ENCODE peak calls at places on chromosomes 1 and 21, in ten cellular contexts. One of them, this sample, is unnamed.

GRCh38 chr1:16019580-16020277 is 1.9 kb upstream of the HSPB7 start:
- DNase-seq in GM10248: no peak
- DNase-seq in PC-3: no peak
- DNase-seq in prostate gland: no peak
- DNase-seq in omental fat pad: no peak
- DNase-seq in neural crest cell: no peak
- DNase-seq in upper lobe of right lung: no peak
- DNase-seq in astrocyte of the cerebellum: no peak
- DNase-seq in A549: no peak
- DNase-seq in epithelial cell of esophagus: no peak
- DNase-seq in this sample: no peak

GRCh38 chr1:39833121-39833520 is 44.5 kb upstream of the BMP8B start:
- DNase-seq in GM10248: no peak
- DNase-seq in PC-3: no peak
- DNase-seq in prostate gland: no peak
- DNase-seq in omental fat pad: no peak
- DNase-seq in neural crest cell: no peak
- DNase-seq in upper lobe of right lung: no peak
- DNase-seq in astrocyte of the cerebellum: no peak
- DNase-seq in A549: no peak
- DNase-seq in epithelial cell of esophagus: no peak
- DNase-seq in this sample: no peak

GRCh38 chr1:109910963-109911798 is 532 bp downstream of the CSF1 start:
- DNase-seq in GM10248: peak
- DNase-seq in PC-3: no peak
- DNase-seq in prostate gland: no peak
- DNase-seq in omental fat pad: no peak
- DNase-seq in neural crest cell: peak
- DNase-seq in upper lobe of right lung: no peak
- DNase-seq in astrocyte of the cerebellum: no peak
- DNase-seq in A549: no peak
- DNase-seq in epithelial cell of esophagus: no peak
- DNase-seq in this sample: peak

GRCh38 chr1:19682257-19682656 is 17.6 kb downstream of the HTR6 start:
- DNase-seq in GM10248: no peak
- DNase-seq in PC-3: peak
- DNase-seq in prostate gland: no peak
- DNase-seq in omental fat pad: no peak
- DNase-seq in neural crest cell: no peak
- DNase-seq in upper lobe of right lung: no peak
- DNase-seq in astrocyte of the cerebellum: peak
- DNase-seq in A549: no peak
- DNase-seq in epithelial cell of esophagus: peak
- DNase-seq in this sample: no peak

GRCh38 chr1:24673336-24673735 is 30.2 kb downstream of the SRRM1 start:
- DNase-seq in GM10248: no peak
- DNase-seq in PC-3: no peak
- DNase-seq in prostate gland: no peak
- DNase-seq in omental fat pad: no peak
- DNase-seq in neural crest cell: no peak
- DNase-seq in upper lobe of right lung: no peak
- DNase-seq in astrocyte of the cerebellum: no peak
- DNase-seq in A549: no peak
- DNase-seq in epithelial cell of esophagus: peak
- DNase-seq in this sample: no peak

GRCh38 chr1:242081446-242081845 is 82.5 kb upstream of the MAP1LC3C start:
- DNase-seq in GM10248: no peak
- DNase-seq in PC-3: no peak
- DNase-seq in prostate gland: no peak
- DNase-seq in omental fat pad: no peak
- DNase-seq in neural crest cell: no peak
- DNase-seq in upper lobe of right lung: no peak
- DNase-seq in astrocyte of the cerebellum: peak
- DNase-seq in A549: no peak
- DNase-seq in epithelial cell of esophagus: no peak
- DNase-seq in this sample: no peak

GRCh38 chr1:200699871-200700270 is 30.2 kb upstream of the DDX59 start:
- DNase-seq in GM10248: no peak
- DNase-seq in PC-3: no peak
- DNase-seq in prostate gland: no peak
- DNase-seq in omental fat pad: no peak
- DNase-seq in neural crest cell: no peak
- DNase-seq in upper lobe of right lung: no peak
- DNase-seq in astrocyte of the cerebellum: peak
- DNase-seq in A549: peak
- DNase-seq in epithelial cell of esophagus: no peak
- DNase-seq in this sample: no peak

GRCh38 chr1:115976900-115977480 is 677 bp downstream of the SLC22A15 start:
- DNase-seq in GM10248: no peak
- DNase-seq in PC-3: peak
- DNase-seq in prostate gland: no peak
- DNase-seq in omental fat pad: no peak
- DNase-seq in neural crest cell: no peak
- DNase-seq in upper lobe of right lung: no peak
- DNase-seq in astrocyte of the cerebellum: no peak
- DNase-seq in A549: no peak
- DNase-seq in epithelial cell of esophagus: peak
- DNase-seq in this sample: no peak

GRCh38 chr1:207869859-207870258 is 41.1 kb downstream of the CD34 start:
- DNase-seq in GM10248: no peak
- DNase-seq in PC-3: no peak
- DNase-seq in prostate gland: no peak
- DNase-seq in omental fat pad: no peak
- DNase-seq in neural crest cell: no peak
- DNase-seq in upper lobe of right lung: no peak
- DNase-seq in astrocyte of the cerebellum: no peak
- DNase-seq in A549: no peak
- DNase-seq in epithelial cell of esophagus: no peak
- DNase-seq in this sample: no peak

GRCh38 chr1:42358791-42359190 is 21.8 kb upstream of the RIMKLA start:
- DNase-seq in GM10248: peak
- DNase-seq in PC-3: no peak
- DNase-seq in prostate gland: no peak
- DNase-seq in omental fat pad: no peak
- DNase-seq in neural crest cell: no peak
- DNase-seq in upper lobe of right lung: no peak
- DNase-seq in astrocyte of the cerebellum: no peak
- DNase-seq in A549: no peak
- DNase-seq in epithelial cell of esophagus: no peak
- DNase-seq in this sample: peak

GRCh38 chr1:6359568-6360496 is 33.7 kb downstream of the ACOT7 start:
- DNase-seq in GM10248: peak
- DNase-seq in PC-3: no peak
- DNase-seq in prostate gland: peak
- DNase-seq in omental fat pad: no peak
- DNase-seq in neural crest cell: no peak
- DNase-seq in upper lobe of right lung: peak
- DNase-seq in astrocyte of the cerebellum: no peak
- DNase-seq in A549: peak
- DNase-seq in epithelial cell of esophagus: peak
- DNase-seq in this sample: peak

GRCh38 chr1:244050835-244051444 is at the start of gene ZBTB18:
- DNase-seq in GM10248: no peak
- DNase-seq in PC-3: peak
- DNase-seq in prostate gland: no peak
- DNase-seq in omental fat pad: no peak
- DNase-seq in neural crest cell: no peak
- DNase-seq in upper lobe of right lung: no peak
- DNase-seq in astrocyte of the cerebellum: peak
- DNase-seq in A549: no peak
- DNase-seq in epithelial cell of esophagus: no peak
- DNase-seq in this sample: no peak

GRCh38 chr21:34906401-34906800 is 142.7 kb downstream of the RUNX1 start:
- DNase-seq in GM10248: no peak
- DNase-seq in PC-3: no peak
- DNase-seq in prostate gland: no peak
- DNase-seq in omental fat pad: no peak
- DNase-seq in neural crest cell: no peak
- DNase-seq in upper lobe of right lung: no peak
- DNase-seq in astrocyte of the cerebellum: no peak
- DNase-seq in A549: no peak
- DNase-seq in epithelial cell of esophagus: no peak
- DNase-seq in this sample: no peak

DNA sequence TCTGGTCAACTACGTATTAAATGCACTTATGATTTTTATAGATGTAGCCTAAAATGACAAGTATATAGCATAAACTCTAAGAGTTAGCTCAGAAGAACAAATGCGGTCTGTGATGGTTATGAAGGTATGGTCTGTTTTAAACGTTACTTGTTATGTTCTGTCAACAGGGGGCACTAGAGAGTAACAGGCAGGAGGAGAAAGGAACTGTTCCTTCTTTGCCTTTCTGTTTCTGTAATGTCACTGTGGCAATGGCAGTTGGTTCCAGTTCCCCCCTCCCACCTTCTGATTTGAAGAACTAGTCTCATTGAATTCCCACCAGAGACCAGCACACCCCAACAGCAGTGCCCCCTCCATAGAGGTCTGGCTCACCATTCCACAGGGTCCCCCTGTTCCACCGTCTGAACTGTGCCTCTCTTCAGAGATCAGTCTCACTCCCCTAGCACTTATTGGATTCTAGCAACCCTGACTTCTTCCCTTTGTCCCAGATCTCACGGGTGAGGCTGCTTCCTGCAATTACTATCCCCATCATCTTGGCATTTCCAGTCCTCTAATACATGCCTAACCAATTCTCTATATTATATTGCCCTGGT is 14.0 kb downstream of the KRTAP24-1 start:
- DNase-seq in GM10248: no peak
- DNase-seq in PC-3: peak
- DNase-seq in prostate gland: no peak
- DNase-seq in omental fat pad: no peak
- DNase-seq in neural crest cell: no peak
- DNase-seq in upper lobe of right lung: no peak
- DNase-seq in astrocyte of the cerebellum: no peak
- DNase-seq in A549: no peak
- DNase-seq in epithelial cell of esophagus: peak
- DNase-seq in this sample: no peak
- TF ChIP-seq CTCF in GM10248: no peak
- TF ChIP-seq CTCF in PC-3: peak
- TF ChIP-seq CTCF in prostate gland: no peak
- TF ChIP-seq CTCF in omental fat pad: no peak
- TF ChIP-seq CTCF in neural crest cell: peak
- TF ChIP-seq CTCF in upper lobe of right lung: no peak
- TF ChIP-seq CTCF in astrocyte of the cerebellum: peak
- TF ChIP-seq CTCF in A549: no peak
- TF ChIP-seq CTCF in epithelial cell of esophagus: peak
- TF ChIP-seq CTCF in this sample: no peak

DNA sequence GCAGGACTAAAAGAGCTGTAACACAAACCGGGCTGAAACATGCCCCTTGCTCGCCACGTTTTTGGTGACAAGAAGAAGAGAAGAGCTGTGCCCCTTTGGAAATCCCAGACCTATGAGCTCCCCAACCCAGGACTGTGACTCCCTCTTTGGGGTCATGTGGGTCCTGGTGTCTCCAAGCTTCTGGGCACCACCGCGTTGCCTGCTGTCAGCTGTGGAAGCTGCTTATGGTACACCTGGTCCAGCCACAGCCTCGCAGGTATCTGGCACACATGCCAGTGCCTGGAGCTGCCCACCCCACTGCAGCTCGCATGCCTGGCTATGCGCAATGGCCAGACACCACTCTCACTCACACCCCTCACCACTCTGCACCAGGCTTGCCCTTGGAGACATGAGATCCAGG is 171.8 kb downstream of the MATN1 start:
- DNase-seq in GM10248: no peak
- DNase-seq in PC-3: no peak
- DNase-seq in prostate gland: no peak
- DNase-seq in omental fat pad: no peak
- DNase-seq in neural crest cell: no peak
- DNase-seq in upper lobe of right lung: no peak
- DNase-seq in astrocyte of the cerebellum: no peak
- DNase-seq in A549: no peak
- DNase-seq in epithelial cell of esophagus: no peak
- DNase-seq in this sample: no peak
- TF ChIP-seq CTCF in GM10248: no peak
- TF ChIP-seq CTCF in PC-3: no peak
- TF ChIP-seq CTCF in prostate gland: no peak
- TF ChIP-seq CTCF in omental fat pad: no peak
- TF ChIP-seq CTCF in neural crest cell: no peak
- TF ChIP-seq CTCF in upper lobe of right lung: no peak
- TF ChIP-seq CTCF in astrocyte of the cerebellum: no peak
- TF ChIP-seq CTCF in A549: no peak
- TF ChIP-seq CTCF in epithelial cell of esophagus: no peak
- TF ChIP-seq CTCF in this sample: no peak

DNA sequence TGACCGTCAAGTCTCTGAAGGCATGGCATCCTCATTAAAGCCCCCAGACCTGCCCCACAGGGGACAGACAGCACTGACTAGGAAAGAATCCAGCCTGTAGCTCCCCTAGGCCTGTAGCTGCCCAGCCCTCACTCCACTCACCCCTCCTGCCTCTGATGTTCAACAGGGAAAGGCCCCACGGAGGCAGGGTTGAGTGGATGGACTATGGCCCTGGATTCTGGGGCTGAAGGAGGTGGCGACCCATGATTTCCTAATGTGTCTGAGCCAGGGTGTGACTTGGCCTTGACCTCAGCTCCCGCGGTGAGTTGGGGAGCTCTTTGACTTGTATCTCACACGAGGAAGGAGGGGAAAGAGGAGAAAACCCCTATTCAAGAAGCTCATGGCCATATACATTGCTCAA is 238.5 kb upstream of the CSF3R start:
- DNase-seq in GM10248: no peak
- DNase-seq in PC-3: no peak
- DNase-seq in prostate gland: no peak
- DNase-seq in omental fat pad: no peak
- DNase-seq in neural crest cell: no peak
- DNase-seq in upper lobe of right lung: no peak
- DNase-seq in astrocyte of the cerebellum: no peak
- DNase-seq in A549: no peak
- DNase-seq in epithelial cell of esophagus: no peak
- DNase-seq in this sample: no peak
- TF ChIP-seq CTCF in GM10248: no peak
- TF ChIP-seq CTCF in PC-3: no peak
- TF ChIP-seq CTCF in prostate gland: no peak
- TF ChIP-seq CTCF in omental fat pad: no peak
- TF ChIP-seq CTCF in neural crest cell: no peak
- TF ChIP-seq CTCF in upper lobe of right lung: no peak
- TF ChIP-seq CTCF in astrocyte of the cerebellum: no peak
- TF ChIP-seq CTCF in A549: no peak
- TF ChIP-seq CTCF in epithelial cell of esophagus: no peak
- TF ChIP-seq CTCF in this sample: no peak

DNA sequence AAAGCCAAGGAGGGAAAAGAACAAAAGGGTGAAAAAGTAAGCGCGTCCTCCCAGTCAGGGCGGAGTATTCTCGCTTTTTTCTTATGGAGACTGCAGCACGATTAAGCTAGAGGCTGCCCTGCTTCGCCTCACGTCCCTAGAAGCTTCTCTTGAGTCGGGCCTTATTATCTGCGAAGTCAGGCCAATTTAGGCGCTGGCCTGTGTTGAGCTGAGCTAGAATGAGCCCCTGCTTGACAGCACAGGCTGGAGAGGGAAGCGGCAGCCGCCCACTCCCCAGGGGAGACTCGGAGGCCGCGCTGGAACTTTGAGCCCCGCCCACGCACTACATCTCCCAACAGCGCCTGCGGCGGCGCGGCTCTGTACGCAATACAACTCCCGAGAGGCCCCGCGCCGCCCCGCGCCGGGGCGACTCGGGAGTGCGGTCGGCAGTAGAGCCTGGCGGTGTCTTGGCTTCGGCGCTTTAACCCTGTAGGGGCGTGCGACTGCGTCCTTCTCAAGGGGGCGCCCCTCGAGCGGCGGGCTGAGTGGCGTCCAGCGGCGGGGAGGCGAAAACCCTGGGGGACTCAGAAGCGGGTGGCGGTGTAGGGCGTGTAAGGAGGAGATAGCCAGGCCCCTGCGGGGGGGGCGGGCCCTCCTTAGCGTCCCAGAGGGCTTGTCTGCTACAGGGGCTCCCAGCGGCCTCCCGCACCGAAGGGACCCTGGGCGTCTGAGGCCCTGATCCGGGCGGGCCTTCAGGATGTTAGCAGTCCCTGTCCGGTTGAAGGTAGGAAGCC is 888 bp downstream of the ZNF436 start:
- DNase-seq in GM10248: peak
- DNase-seq in PC-3: peak
- DNase-seq in prostate gland: peak
- DNase-seq in omental fat pad: peak
- DNase-seq in neural crest cell: peak
- DNase-seq in upper lobe of right lung: peak
- DNase-seq in astrocyte of the cerebellum: peak
- DNase-seq in A549: peak
- DNase-seq in epithelial cell of esophagus: peak
- DNase-seq in this sample: peak
- TF ChIP-seq CTCF in GM10248: no peak
- TF ChIP-seq CTCF in PC-3: peak
- TF ChIP-seq CTCF in prostate gland: no peak
- TF ChIP-seq CTCF in omental fat pad: no peak
- TF ChIP-seq CTCF in neural crest cell: peak
- TF ChIP-seq CTCF in upper lobe of right lung: no peak
- TF ChIP-seq CTCF in astrocyte of the cerebellum: peak
- TF ChIP-seq CTCF in A549: no peak
- TF ChIP-seq CTCF in epithelial cell of esophagus: no peak
- TF ChIP-seq CTCF in this sample: peak

This sample was measured in GM06990.